ENCODE peak calls at places on chromosome 22, in ten cellular contexts. One of them, this sample, is unnamed.

GRCh38 chr22:23306438-23306921 is 126.2 kb downstream of the BCR start:
- DNase-seq in transverse colon: no peak
- DNase-seq in left ventricle myocardium inferior: no peak
- DNase-seq in activated effector memory CD4-positive, alpha-beta T cell treated with Interleukin-2 at 50 U/mL for 16 hours: no peak
- DNase-seq in activated naive CD4-positive, alpha-beta T cell treated with anti-CD3 and anti-CD28 coated beads, Interleukin-2, amount 50 U/mL, for 72 hours: peak; percentile 43
- DNase-seq in head of caudate nucleus: peak; percentile 4
- DNase-seq in cerebellum: peak; percentile 1
- DNase-seq in NCI-H146: no peak
- DNase-seq in stimulated activated CD8-positive, alpha-beta memory T cell treated with anti-CD3 and anti-CD28 coated beads, Interleukin-4, amount 100 ng/mL, for 4 hours: no peak
- DNase-seq in HT1080: peak; percentile 60
- DNase-seq in this sample: no peak

GRCh38 chr22:43197271-43197941 is 10.5 kb upstream of the TTLL12 start:
- DNase-seq in transverse colon: no peak
- DNase-seq in left ventricle myocardium inferior: no peak
- DNase-seq in activated effector memory CD4-positive, alpha-beta T cell treated with Interleukin-2 at 50 U/mL for 16 hours: no peak
- DNase-seq in activated naive CD4-positive, alpha-beta T cell treated with anti-CD3 and anti-CD28 coated beads, Interleukin-2, amount 50 U/mL, for 72 hours: no peak
- DNase-seq in head of caudate nucleus: no peak
- DNase-seq in cerebellum: no peak
- DNase-seq in NCI-H146: no peak
- DNase-seq in stimulated activated CD8-positive, alpha-beta memory T cell treated with anti-CD3 and anti-CD28 coated beads, Interleukin-4, amount 100 ng/mL, for 4 hours: no peak
- DNase-seq in HT1080: peak; percentile 16
- DNase-seq in this sample: peak; percentile 27

GRCh38 chr22:40175571-40176105 is 2.1 kb upstream of the TNRC6B start:
- DNase-seq in transverse colon: no peak
- DNase-seq in left ventricle myocardium inferior: no peak
- DNase-seq in activated effector memory CD4-positive, alpha-beta T cell treated with Interleukin-2 at 50 U/mL for 16 hours: no peak
- DNase-seq in activated naive CD4-positive, alpha-beta T cell treated with anti-CD3 and anti-CD28 coated beads, Interleukin-2, amount 50 U/mL, for 72 hours: no peak
- DNase-seq in head of caudate nucleus: no peak
- DNase-seq in cerebellum: no peak
- DNase-seq in NCI-H146: no peak
- DNase-seq in stimulated activated CD8-positive, alpha-beta memory T cell treated with anti-CD3 and anti-CD28 coated beads, Interleukin-4, amount 100 ng/mL, for 4 hours: no peak
- DNase-seq in HT1080: no peak
- DNase-seq in this sample: no peak

GRCh38 chr22:36937319-36938027 is 24.0 kb downstream of the CSF2RB start:
- DNase-seq in transverse colon: no peak
- DNase-seq in left ventricle myocardium inferior: no peak
- DNase-seq in activated effector memory CD4-positive, alpha-beta T cell treated with Interleukin-2 at 50 U/mL for 16 hours: no peak
- DNase-seq in activated naive CD4-positive, alpha-beta T cell treated with anti-CD3 and anti-CD28 coated beads, Interleukin-2, amount 50 U/mL, for 72 hours: no peak
- DNase-seq in head of caudate nucleus: no peak
- DNase-seq in cerebellum: no peak
- DNase-seq in NCI-H146: no peak
- DNase-seq in stimulated activated CD8-positive, alpha-beta memory T cell treated with anti-CD3 and anti-CD28 coated beads, Interleukin-4, amount 100 ng/mL, for 4 hours: no peak
- DNase-seq in HT1080: no peak
- DNase-seq in this sample: no peak

GRCh38 chr22:20203142-20204099 is 52.6 kb upstream of the CCDC188 start:
- DNase-seq in transverse colon: no peak
- DNase-seq in left ventricle myocardium inferior: peak; percentile 41
- DNase-seq in activated effector memory CD4-positive, alpha-beta T cell treated with Interleukin-2 at 50 U/mL for 16 hours: no peak
- DNase-seq in activated naive CD4-positive, alpha-beta T cell treated with anti-CD3 and anti-CD28 coated beads, Interleukin-2, amount 50 U/mL, for 72 hours: no peak
- DNase-seq in head of caudate nucleus: no peak
- DNase-seq in cerebellum: peak; percentile 80
- DNase-seq in NCI-H146: peak; percentile 43
- DNase-seq in stimulated activated CD8-positive, alpha-beta memory T cell treated with anti-CD3 and anti-CD28 coated beads, Interleukin-4, amount 100 ng/mL, for 4 hours: no peak
- DNase-seq in HT1080: no peak
- DNase-seq in this sample: peak; percentile 47

GRCh38 chr22:24105661-24106060 is 75.6 kb upstream of the SUSD2 start:
- DNase-seq in transverse colon: no peak
- DNase-seq in left ventricle myocardium inferior: no peak
- DNase-seq in activated effector memory CD4-positive, alpha-beta T cell treated with Interleukin-2 at 50 U/mL for 16 hours: no peak
- DNase-seq in activated naive CD4-positive, alpha-beta T cell treated with anti-CD3 and anti-CD28 coated beads, Interleukin-2, amount 50 U/mL, for 72 hours: no peak
- DNase-seq in head of caudate nucleus: no peak
- DNase-seq in cerebellum: peak; percentile 45
- DNase-seq in NCI-H146: no peak
- DNase-seq in stimulated activated CD8-positive, alpha-beta memory T cell treated with anti-CD3 and anti-CD28 coated beads, Interleukin-4, amount 100 ng/mL, for 4 hours: no peak
- DNase-seq in HT1080: no peak
- DNase-seq in this sample: no peak

GRCh38 chr22:21936151-21936778 is 16.4 kb downstream of the PPM1F start:
- DNase-seq in transverse colon: peak; percentile 33
- DNase-seq in left ventricle myocardium inferior: no peak
- DNase-seq in activated effector memory CD4-positive, alpha-beta T cell treated with Interleukin-2 at 50 U/mL for 16 hours: no peak
- DNase-seq in activated naive CD4-positive, alpha-beta T cell treated with anti-CD3 and anti-CD28 coated beads, Interleukin-2, amount 50 U/mL, for 72 hours: no peak
- DNase-seq in head of caudate nucleus: peak; percentile 76
- DNase-seq in cerebellum: no peak
- DNase-seq in NCI-H146: no peak
- DNase-seq in stimulated activated CD8-positive, alpha-beta memory T cell treated with anti-CD3 and anti-CD28 coated beads, Interleukin-4, amount 100 ng/mL, for 4 hours: no peak
- DNase-seq in HT1080: no peak
- DNase-seq in this sample: no peak

GRCh38 chr22:48199667-48200066 is 1437.2 kb downstream of the TBC1D22A start:
- DNase-seq in transverse colon: no peak
- DNase-seq in left ventricle myocardium inferior: no peak
- DNase-seq in activated effector memory CD4-positive, alpha-beta T cell treated with Interleukin-2 at 50 U/mL for 16 hours: no peak
- DNase-seq in activated naive CD4-positive, alpha-beta T cell treated with anti-CD3 and anti-CD28 coated beads, Interleukin-2, amount 50 U/mL, for 72 hours: no peak
- DNase-seq in head of caudate nucleus: no peak
- DNase-seq in cerebellum: no peak
- DNase-seq in NCI-H146: no peak
- DNase-seq in stimulated activated CD8-positive, alpha-beta memory T cell treated with anti-CD3 and anti-CD28 coated beads, Interleukin-4, amount 100 ng/mL, for 4 hours: no peak
- DNase-seq in HT1080: no peak
- DNase-seq in this sample: no peak

GRCh38 chr22:17920145-17920605 is 104.2 kb downstream of the MICAL3 start:
- DNase-seq in transverse colon: peak; percentile 79
- DNase-seq in left ventricle myocardium inferior: peak; percentile 76
- DNase-seq in activated effector memory CD4-positive, alpha-beta T cell treated with Interleukin-2 at 50 U/mL for 16 hours: no peak
- DNase-seq in activated naive CD4-positive, alpha-beta T cell treated with anti-CD3 and anti-CD28 coated beads, Interleukin-2, amount 50 U/mL, for 72 hours: peak; percentile 33
- DNase-seq in head of caudate nucleus: no peak
- DNase-seq in cerebellum: no peak
- DNase-seq in NCI-H146: peak; percentile 67
- DNase-seq in stimulated activated CD8-positive, alpha-beta memory T cell treated with anti-CD3 and anti-CD28 coated beads, Interleukin-4, amount 100 ng/mL, for 4 hours: no peak
- DNase-seq in HT1080: no peak
- DNase-seq in this sample: peak; percentile 55

GRCh38 chr22:46175631-46176030 is 25.3 kb downstream of the PPARA start:
- DNase-seq in transverse colon: no peak
- DNase-seq in left ventricle myocardium inferior: no peak
- DNase-seq in activated effector memory CD4-positive, alpha-beta T cell treated with Interleukin-2 at 50 U/mL for 16 hours: no peak
- DNase-seq in activated naive CD4-positive, alpha-beta T cell treated with anti-CD3 and anti-CD28 coated beads, Interleukin-2, amount 50 U/mL, for 72 hours: no peak
- DNase-seq in head of caudate nucleus: no peak
- DNase-seq in cerebellum: no peak
- DNase-seq in NCI-H146: no peak
- DNase-seq in stimulated activated CD8-positive, alpha-beta memory T cell treated with anti-CD3 and anti-CD28 coated beads, Interleukin-4, amount 100 ng/mL, for 4 hours: no peak
- DNase-seq in HT1080: peak; percentile 40
- DNase-seq in this sample: no peak

GRCh38 chr22:23063539-23064380 is 6.6 kb upstream of the GNAZ start:
- DNase-seq in transverse colon: no peak
- DNase-seq in left ventricle myocardium inferior: no peak
- DNase-seq in activated effector memory CD4-positive, alpha-beta T cell treated with Interleukin-2 at 50 U/mL for 16 hours: no peak
- DNase-seq in activated naive CD4-positive, alpha-beta T cell treated with anti-CD3 and anti-CD28 coated beads, Interleukin-2, amount 50 U/mL, for 72 hours: peak; percentile 46
- DNase-seq in head of caudate nucleus: no peak
- DNase-seq in cerebellum: no peak
- DNase-seq in NCI-H146: no peak
- DNase-seq in stimulated activated CD8-positive, alpha-beta memory T cell treated with anti-CD3 and anti-CD28 coated beads, Interleukin-4, amount 100 ng/mL, for 4 hours: no peak
- DNase-seq in HT1080: no peak
- DNase-seq in this sample: no peak

This sample was measured in SW480.